ENCODE peak calls at places on chromosome 6, in ten cellular contexts. N is brain microvascular endothelial cell, P is mammary epithelial cell, T is osteoblast, D is lung, L is astrocyte of the cerebellum, M is HCT116, O is HFF-Myc, C is mesendoderm, B is AG04450. A is an unnamed sample.

GRCh38 chr6:85418059-85418458 is 31.8 kb upstream of the NT5E start:
- DNase-seq in N (peak; percentile 40), P (peak; percentile 36), T (no peak), D (no peak), L (no peak), M (no peak), O (no peak), C (peak; percentile 31), B (no peak), A (no peak)

GRCh38 chr6:38477680-38478260 is 162.0 kb downstream of the BTBD9 start:
- DNase-seq in N (no peak), P (no peak), T (no peak), D (no peak), L (no peak), M (no peak), O (no peak), C (peak; percentile 94), B (no peak), A (no peak)

GRCh38 chr6:3748208-3748701 is 3.3 kb downstream of the PXDC1 start:
- DNase-seq in N (peak; percentile 77), P (peak; percentile 65), T (peak; percentile 100), D (peak; percentile 59), L (no peak), M (peak; percentile 53), O (peak; percentile 70), C (peak; percentile 85), B (no peak), A (peak; percentile 68)

GRCh38 chr6:122014961-122015360 is 384.5 kb upstream of the HSF2 start:
- DNase-seq in N (no peak), P (peak; percentile 74), T (peak; percentile 27), D (no peak), L (peak; percentile 50), M (no peak), O (no peak), C (no peak), B (peak; percentile 68), A (no peak)

GRCh38 chr6:100460650-100461204 is 4.0 kb downstream of the SIM1 start:
- DNase-seq in N (no peak), P (no peak), T (peak; percentile 75), D (no peak), L (no peak), M (no peak), O (no peak), C (peak; percentile 69), B (no peak), A (peak; percentile 45)

GRCh38 chr6:125510405-125510804 is 208.6 kb upstream of the HDDC2 start:
- DNase-seq in N (no peak), P (no peak), T (no peak), D (no peak), L (no peak), M (no peak), O (no peak), C (no peak), B (no peak), A (no peak)

GRCh38 chr6:158008894-158009891 is 27.5 kb downstream of the SYNJ2 start:
- DNase-seq in N (no peak), P (peak; percentile 17), T (peak; percentile 76), D (no peak), L (no peak), M (no peak), O (peak; percentile 88), C (no peak), B (no peak), A (no peak)

GRCh38 chr6:45930419-45931059 is 85.1 kb downstream of the CLIC5 start:
- DNase-seq in N (peak; percentile 60), P (peak; percentile 32), T (peak; percentile 84), D (peak; percentile 68), L (peak; percentile 61), M (peak; percentile 54), O (peak; percentile 19), C (peak; percentile 72), B (peak; percentile 24), A (peak; percentile 74)

GRCh38 chr6:4299476-4299875 is 164.1 kb upstream of the ECI2 start:
- DNase-seq in N (no peak), P (peak; percentile 88), T (no peak), D (no peak), L (no peak), M (no peak), O (no peak), C (no peak), B (no peak), A (no peak)

GRCh38 chr6:161038229-161039003 is 46.8 kb downstream of the MAP3K4 start:
- DNase-seq in N (peak; percentile 87), P (peak; percentile 96), T (peak; percentile 68), D (no peak), L (peak; percentile 97), M (peak; percentile 45), O (peak; percentile 74), C (no peak), B (peak; percentile 70), A (peak; percentile 12)

GRCh38 chr6:32700391-32701040 is 34.1 kb upstream of the HLA-DQB1 start:
- DNase-seq in N (peak; percentile 11), P (peak; percentile 52), T (peak; percentile 88), D (peak; percentile 32), L (peak; percentile 35), M (peak; percentile 61), O (peak; percentile 33), C (peak; percentile 81), B (peak; percentile 6), A (peak; percentile 78)

GRCh38 chr6:166825553-166826145 is 130.7 kb downstream of the RNASET2 start:
- DNase-seq in N (peak; percentile 51), P (no peak), T (no peak), D (no peak), L (peak; percentile 53), M (no peak), O (peak; percentile 25), C (no peak), B (no peak), A (no peak)

GRCh38 chr6:109491207-109491938 is 8.4 kb upstream of the ZBTB24 start:
- DNase-seq in N (no peak), P (no peak), T (no peak), D (no peak), L (no peak), M (no peak), O (no peak), C (no peak), B (no peak), A (peak; percentile 48)

GRCh38 chr6:44074383-44075136 is 52.7 kb downstream of the MRPL14 start:
- DNase-seq in N (peak; percentile 76), P (peak; percentile 83), T (peak; percentile 100), D (peak; percentile 64), L (peak; percentile 49), M (no peak), O (no peak), C (peak; percentile 83), B (peak; percentile 61), A (peak; percentile 91)
- H3K4me3 ChIP-seq in N (no peak overlapping the region), P (no peak overlapping the region), T (peak overlapping the region; percentile 29), D (no peak overlapping the region), L (no peak overlapping the region), M (peak overlapping the region; percentile 38), O (no peak overlapping the region), C (no peak overlapping the region), B (no peak overlapping the region), A (peak overlapping the region; percentile 67)

GRCh38 chr6:130965657-130966056 is 97.4 kb downstream of the EPB41L2 start:
- DNase-seq in N (no peak), P (no peak), T (no peak), D (no peak), L (peak; percentile 72), M (no peak), O (no peak), C (no peak), B (no peak), A (no peak)

GRCh38 chr6:130967502-130968469 is 95.3 kb downstream of the EPB41L2 start:
- DNase-seq in N (peak; percentile 49), P (no peak), T (no peak), D (no peak), L (no peak), M (no peak), O (no peak), C (no peak), B (no peak), A (no peak)

GRCh38 chr6:130964808-130965604 is 98.0 kb downstream of the EPB41L2 start:
- DNase-seq in N (no peak), P (no peak), T (no peak), D (no peak), L (no peak), M (no peak), O (no peak), C (no peak), B (no peak), A (no peak)

GRCh38 chr6:130968486-130968885 is 94.6 kb downstream of the EPB41L2 start:
- DNase-seq in N (no peak), P (no peak), T (no peak), D (no peak), L (no peak), M (no peak), O (no peak), C (peak; percentile 63), B (no peak), A (no peak)

GRCh38 chr6:130966581-130966980 is 96.5 kb downstream of the EPB41L2 start:
- DNase-seq in N (no peak), P (no peak), T (no peak), D (no peak), L (no peak), M (no peak), O (no peak), C (no peak), B (no peak), A (no peak)
- H3K4me3 ChIP-seq in N (no peak overlapping the region), P (no peak overlapping the region), T (no peak overlapping the region), D (no peak overlapping the region), L (no peak overlapping the region), M (no peak overlapping the region), O (no peak overlapping the region), C (no peak overlapping the region), B (no peak overlapping the region), A (no peak overlapping the region)

DNA sequence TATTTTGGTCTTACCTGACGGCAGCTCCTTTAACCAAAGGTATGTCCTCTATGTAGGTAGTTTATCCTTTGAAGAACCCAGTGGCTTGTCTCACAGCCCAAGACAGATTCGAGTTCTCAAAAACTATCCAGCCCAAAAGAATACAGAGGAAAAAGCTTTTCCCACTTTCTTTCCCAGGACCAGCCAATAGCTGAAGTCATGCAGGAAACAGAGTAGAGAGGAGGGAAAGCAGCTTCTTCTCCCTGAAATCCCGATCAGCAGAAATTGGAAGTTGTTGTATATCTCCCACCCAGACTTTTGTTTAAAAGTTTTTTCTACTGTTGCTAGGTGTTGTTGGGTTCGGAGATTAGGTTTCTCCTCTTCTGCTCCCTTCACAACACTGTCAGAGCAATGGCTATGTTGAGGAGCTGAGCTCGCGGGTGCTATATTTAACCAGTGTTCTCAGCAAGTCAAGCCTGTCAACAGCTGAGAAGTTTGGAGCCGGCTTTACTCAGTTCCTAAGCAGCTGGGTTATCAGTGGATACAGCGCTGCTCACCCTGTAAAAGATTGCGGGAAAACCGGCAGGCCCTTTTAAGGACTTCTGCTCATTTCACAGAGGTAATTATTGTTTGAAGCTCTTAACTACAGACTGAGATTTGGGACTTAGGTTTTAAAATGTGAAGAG is at the start of gene FILIP1:
- DNase-seq in N (peak; percentile 87), P (no peak), T (peak; percentile 37), D (peak; percentile 46), L (no peak), M (no peak), O (no peak), C (peak; percentile 31), B (peak; percentile 10), A (no peak)
- H3K4me3 ChIP-seq in N (peak within 1 kb of the TSS; percentile 23), P (no peak within 1 kb of the TSS), T (peak within 1 kb of the TSS; percentile 6), D (peak within 1 kb of the TSS; percentile 18), L (no peak within 1 kb of the TSS), M (no peak within 1 kb of the TSS), O (no peak within 1 kb of the TSS), C (no peak within 1 kb of the TSS), B (peak within 1 kb of the TSS; percentile 43), A (no peak within 1 kb of the TSS)

DNA sequence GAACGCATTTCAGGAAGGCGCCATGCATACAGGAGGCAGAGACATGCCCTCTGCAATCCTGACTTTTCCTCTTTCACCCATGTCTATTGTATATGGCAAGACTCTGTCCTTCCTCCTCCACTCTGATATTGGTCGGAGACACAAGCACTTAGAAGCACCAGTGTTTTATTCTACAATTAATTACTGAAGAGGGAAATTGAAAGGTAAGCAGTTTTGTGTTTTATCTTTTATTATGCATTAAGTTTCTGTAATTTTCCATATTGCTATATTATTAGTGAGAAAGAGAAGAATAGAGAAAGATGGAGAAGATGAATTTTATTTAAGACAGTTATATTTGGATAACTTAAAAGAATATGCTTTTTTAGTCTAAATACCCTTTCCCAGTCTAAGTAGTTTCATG is 13.5 kb downstream of the ARID1B start:
- DNase-seq in N (no peak), P (no peak), T (no peak), D (no peak), L (no peak), M (no peak), O (no peak), C (no peak), B (no peak), A (no peak)
- H3K4me3 ChIP-seq in N (no peak overlapping the region), P (no peak overlapping the region), T (no peak overlapping the region), D (no peak overlapping the region), L (no peak overlapping the region), M (no peak overlapping the region), O (no peak overlapping the region), C (no peak overlapping the region), B (no peak overlapping the region), A (peak overlapping the region; percentile 22)

A was measured in Karpas-422.